ENCODE peak calls at places on chromosomes 5 and 9, in six cellular contexts. I is heart left ventricle, G is K562, F is suprapubic skin, A is gastrocnemius medialis, C is IMR-90. B is an unnamed sample. For H3K4me1, the result is how much of the 10 kb centered on the place peaks cover.

GRCh38 chr5:15943487-15943886 is 236.1 kb downstream of the MARCHF11 start:
- DNase-seq in I (no peak), G (no peak), F (no peak), A (no peak), C (peak), B (no peak)

GRCh38 chr9:79489241-79490000 is 82.3 kb upstream of the TLE4 start:
- DNase-seq in I (peak), G (no peak), F (no peak), A (peak), C (peak), B (no peak)

GRCh38 chr9:4982720-4983482 is 2.2 kb upstream of the JAK2 start:
- DNase-seq in I (no peak), G (no peak), F (no peak), A (no peak), C (no peak), B (no peak)

GRCh38 chr5:128559300-128560297 is 21.6 kb upstream of the FBN2 start:
- DNase-seq in I (no peak), G (no peak), F (no peak), A (no peak), C (peak), B (no peak)

GRCh38 chr5:122101636-122102285 is 23.7 kb upstream of the LOX start:
- DNase-seq in I (no peak), G (peak), F (no peak), A (no peak), C (peak), B (no peak)

GRCh38 chr5:42641321-42642005 is 115.2 kb upstream of the CCDC152 start:
- DNase-seq in I (no peak), G (no peak), F (no peak), A (no peak), C (no peak), B (no peak)

GRCh38 chr5:168106008-168106761 is 185.3 kb upstream of the WWC1 start:
- DNase-seq in I (no peak), G (no peak), F (no peak), A (no peak), C (peak), B (no peak)

GRCh38 chr5:108481355-108481931 is 99.5 kb upstream of the FBXL17 start:
- DNase-seq in I (no peak), G (peak), F (no peak), A (no peak), C (peak), B (no peak)

GRCh38 chr5:57777174-57777581 is 294.6 kb upstream of the ACTBL2 start:
- DNase-seq in I (no peak), G (no peak), F (no peak), A (no peak), C (no peak), B (no peak)

GRCh38 chr5:139795074-139796001 is at the start of gene PSD2:
- DNase-seq in I (no peak), G (peak), F (no peak), A (no peak), C (no peak), B (peak)

GRCh38 chr9:84304166-84304565 is 36.4 kb downstream of the SLC28A3 start:
- DNase-seq in I (no peak), G (no peak), F (no peak), A (no peak), C (no peak), B (peak)

GRCh38 chr5:26482817-26483375 is 555.5 kb downstream of the CDH9 start:
- DNase-seq in I (no peak), G (peak), F (no peak), A (no peak), C (no peak), B (peak)

GRCh38 chr5:108711898-108712297 is 35.8 kb upstream of the FER start:
- DNase-seq in I (no peak), G (no peak), F (no peak), A (no peak), C (no peak), B (no peak)

GRCh38 chr5:112064956-112065355 is 308.0 kb upstream of the NREP start:
- DNase-seq in I (no peak), G (no peak), F (no peak), A (no peak), C (no peak), B (no peak)

GRCh38 chr5:38473008-38473407 is 83.4 kb downstream of the LIFR start:
- DNase-seq in I (no peak), G (no peak), F (no peak), A (no peak), C (no peak), B (no peak)

GRCh38 chr5:33170414-33170813 is 270.4 kb upstream of the TARS1 start:
- DNase-seq in I (no peak), G (no peak), F (no peak), A (no peak), C (no peak), B (no peak)

GRCh38 chr5:141172381-141173204 is at the start of gene PCDHB7:
- DNase-seq in I (no peak), G (peak), F (no peak), A (no peak), C (peak), B (no peak)

GRCh38 chr5:138065102-138065501 is 18.7 kb upstream of the WNT8A start:
- DNase-seq in I (no peak), G (peak), F (no peak), A (no peak), C (no peak), B (no peak)

GRCh38 chr5:75566710-75567309 is 44.4 kb upstream of the ANKDD1B start:
- DNase-seq in I (no peak), G (peak), F (no peak), A (no peak), C (peak), B (no peak)

GRCh38 chr5:125323613-125324012 is 577.2 kb upstream of the ZNF608 start:
- DNase-seq in I (no peak), G (no peak), F (no peak), A (no peak), C (peak), B (no peak)

GRCh38 chr5:107651326-107651725 is 19.4 kb downstream of the EFNA5 start:
- DNase-seq in I (no peak), G (no peak), F (no peak), A (no peak), C (no peak), B (no peak)

GRCh38 chr5:124754206-124754927 is 7.9 kb upstream of the ZNF608 start:
- DNase-seq in I (no peak), G (no peak), F (no peak), A (no peak), C (no peak), B (no peak)

GRCh38 chr9:4320021-4320420 is 20.2 kb upstream of the GLIS3 start:
- DNase-seq in I (no peak), G (no peak), F (no peak), A (no peak), C (no peak), B (no peak)

GRCh38 chr5:134937547-134937946 is 30.2 kb upstream of the CATSPER3 start:
- DNase-seq in I (no peak), G (no peak), F (no peak), A (no peak), C (no peak), B (no peak)

GRCh38 chr5:169695919-169696490 is 58.9 kb downstream of the DOCK2 start:
- DNase-seq in I (no peak), G (no peak), F (no peak), A (no peak), C (peak), B (no peak)

GRCh38 chr9:91360551-91361293 is 996 bp downstream of the AUH start:
- DNase-seq in I (no peak), G (peak), F (no peak), A (no peak), C (no peak), B (no peak)

GRCh38 chr5:55679556-55679955 is 32.6 kb downstream of the SLC38A9 start:
- DNase-seq in I (no peak), G (no peak), F (no peak), A (no peak), C (peak), B (no peak)

GRCh38 chr9:127637322-127637847 is 25.3 kb downstream of the STXBP1 start:
- DNase-seq in I (no peak), G (peak), F (no peak), A (no peak), C (peak), B (peak)

GRCh38 chr5:42587056-42587723 is 164.0 kb downstream of the GHR start:
- DNase-seq in I (no peak), G (peak), F (no peak), A (no peak), C (no peak), B (no peak)

GRCh38 chr9:116907989-116908388 is 220.9 kb downstream of the TRIM32 start:
- DNase-seq in I (no peak), G (no peak), F (no peak), A (no peak), C (no peak), B (no peak)

GRCh38 chr9:127550751-127551150 is 61.3 kb upstream of the STXBP1 start:
- DNase-seq in I (no peak), G (no peak), F (no peak), A (peak), C (no peak), B (no peak)

GRCh38 chr9:35464056-35465025 is 25.6 kb upstream of the RUSC2 start:
- DNase-seq in I (no peak), G (no peak), F (no peak), A (no peak), C (peak), B (no peak)

GRCh38 chr9:4228606-4229005 is 71.3 kb downstream of the GLIS3 start:
- DNase-seq in I (no peak), G (no peak), F (no peak), A (no peak), C (peak), B (no peak)

GRCh38 chr5:92401492-92401891 is 1018.4 kb upstream of the ARRDC3 start:
- DNase-seq in I (no peak), G (no peak), F (no peak), A (no peak), C (peak), B (no peak)

GRCh38 chr5:177553671-177554429 is 513 bp downstream of the FAM193B start:
- DNase-seq in I (peak), G (peak), F (peak), A (no peak), C (no peak), B (peak)

DNA sequence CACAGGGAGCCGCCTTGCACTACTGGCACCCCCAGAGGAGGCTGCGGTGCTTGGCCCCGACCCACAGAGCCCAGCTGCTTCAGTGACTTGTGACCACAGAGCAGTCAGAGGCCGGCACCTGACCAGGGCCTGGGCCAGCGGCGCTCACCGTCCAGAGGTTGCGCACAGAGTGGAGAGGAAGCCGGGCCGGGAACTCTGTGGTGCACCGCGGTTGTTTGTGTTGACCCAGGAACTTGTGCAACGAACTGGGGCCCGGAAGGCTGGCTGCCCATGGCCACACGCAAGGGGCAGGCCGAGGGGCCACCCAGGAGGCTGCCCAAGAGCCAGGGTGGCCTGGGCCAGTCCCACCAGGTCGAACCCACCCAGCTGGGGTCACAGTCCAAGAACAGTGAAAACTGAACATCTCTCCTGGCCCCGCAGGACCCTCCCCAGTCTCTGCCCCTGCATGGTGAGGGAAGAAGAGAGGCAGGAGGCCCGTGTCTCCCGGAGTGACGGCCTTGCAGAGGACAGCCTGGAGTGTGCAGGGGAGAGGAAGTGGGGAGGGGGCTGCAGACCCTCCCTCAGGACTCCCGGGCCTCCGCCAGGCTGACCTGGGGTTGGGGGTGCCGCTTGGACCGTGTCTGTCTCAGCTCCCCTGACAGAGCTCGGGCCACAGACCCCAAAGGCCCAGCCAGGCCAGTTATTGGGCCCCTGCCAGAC is 42.8 kb upstream of the EGFL7 start:
- DNase-seq in I (peak), G (no peak), F (no peak), A (peak), C (peak), B (peak)
- TF ChIP-seq POLR2A in I (no peak), G (no peak), F (no peak), A (peak), C (no peak), B (no peak)

DNA sequence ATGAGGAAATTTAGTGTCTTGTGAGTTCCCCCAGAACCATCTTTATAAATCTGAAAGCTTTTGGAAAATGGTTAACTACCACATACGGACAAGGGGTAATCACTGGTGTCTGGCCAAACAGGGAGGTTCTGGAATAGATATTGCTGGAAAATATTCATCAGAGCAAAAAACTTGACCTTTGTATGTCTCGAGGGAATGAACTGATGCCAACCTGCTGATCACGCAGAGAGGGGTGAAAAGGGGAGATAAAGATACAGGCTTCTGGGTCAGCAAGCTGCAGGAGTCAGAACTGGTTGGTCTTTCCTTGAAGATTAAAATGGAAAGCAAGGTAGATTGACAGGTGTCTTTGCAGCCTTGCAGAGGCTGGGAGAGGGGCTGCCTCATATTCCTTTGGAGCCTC is 35.5 kb downstream of the PSAT1 start:
- DNase-seq in I (no peak), G (no peak), F (no peak), A (no peak), C (no peak), B (no peak)
- H3K27ac ChIP-seq in I (no peak), G (no peak), F (no peak), A (no peak), C (no peak), B (no peak)

DNA sequence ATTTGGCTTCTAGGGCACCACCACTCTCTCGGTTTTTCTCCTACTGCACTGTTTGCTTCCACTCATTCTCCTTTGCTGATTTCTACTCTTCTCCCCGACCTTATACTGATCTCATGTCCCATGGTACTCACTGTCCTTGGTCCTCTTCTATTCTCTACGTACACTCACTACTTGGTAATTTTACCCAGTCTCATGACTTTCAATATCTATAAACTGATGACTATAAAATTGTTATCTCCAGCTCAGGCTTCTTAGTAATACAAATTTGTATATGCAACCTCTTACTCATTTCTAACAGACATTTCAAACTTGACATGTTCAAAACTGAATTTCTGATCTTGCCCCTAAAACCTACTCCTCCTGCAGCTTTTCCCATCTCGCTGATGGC is 4.1 kb downstream of the RAPGEF6 start:
- DNase-seq in I (no peak), G (no peak), F (no peak), A (no peak), C (peak), B (no peak)
- H3K4me1 ChIP-seq in I (under half), G (under half), F (under half), A (half or more), C (under half), B (half or more)

GRCh38 chr9:136527131-136527530 is 18.7 kb downstream of the NOTCH1 start:
- DNase-seq in I (no peak), G (no peak), F (no peak), A (no peak), C (no peak), B (no peak)

GRCh38 chr9:136525841-136526499 is 19.9 kb downstream of the NOTCH1 start:
- DNase-seq in I (no peak), G (no peak), F (no peak), A (peak), C (no peak), B (no peak)

GRCh38 chr9:136525207-136525606 is 20.6 kb downstream of the NOTCH1 start:
- DNase-seq in I (no peak), G (no peak), F (no peak), A (peak), C (no peak), B (no peak)

GRCh38 chr9:136527721-136528710 is 17.8 kb downstream of the NOTCH1 start:
- DNase-seq in I (no peak), G (peak), F (no peak), A (no peak), C (no peak), B (no peak)

DNA sequence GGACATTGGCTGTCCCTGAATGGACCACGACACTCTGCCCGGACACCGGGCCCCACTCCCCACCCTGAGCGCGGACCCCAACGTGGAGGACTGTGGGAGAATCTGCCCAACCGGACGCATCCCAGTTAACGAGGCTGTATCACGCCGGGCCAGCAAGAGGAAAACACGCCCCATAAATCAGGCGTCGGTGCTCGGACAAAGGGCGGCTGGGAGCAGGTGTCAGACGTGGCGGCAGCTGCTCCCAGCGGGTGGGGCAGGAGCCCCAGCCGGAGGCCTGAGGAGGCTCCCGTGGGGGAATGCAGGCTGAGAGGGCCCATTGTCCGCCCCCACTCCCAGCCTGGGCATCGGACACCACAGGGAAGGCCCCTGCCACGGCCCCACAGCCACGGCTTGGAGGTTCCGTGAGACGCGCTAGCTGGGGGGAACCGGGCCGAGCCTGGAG is 19.2 kb downstream of the NOTCH1 start:
- DNase-seq in I (no peak), G (no peak), F (no peak), A (peak), C (no peak), B (no peak)
- TF ChIP-seq POLR2A in I (no peak), G (no peak), F (no peak), A (no peak), C (no peak), B (no peak)

DNA sequence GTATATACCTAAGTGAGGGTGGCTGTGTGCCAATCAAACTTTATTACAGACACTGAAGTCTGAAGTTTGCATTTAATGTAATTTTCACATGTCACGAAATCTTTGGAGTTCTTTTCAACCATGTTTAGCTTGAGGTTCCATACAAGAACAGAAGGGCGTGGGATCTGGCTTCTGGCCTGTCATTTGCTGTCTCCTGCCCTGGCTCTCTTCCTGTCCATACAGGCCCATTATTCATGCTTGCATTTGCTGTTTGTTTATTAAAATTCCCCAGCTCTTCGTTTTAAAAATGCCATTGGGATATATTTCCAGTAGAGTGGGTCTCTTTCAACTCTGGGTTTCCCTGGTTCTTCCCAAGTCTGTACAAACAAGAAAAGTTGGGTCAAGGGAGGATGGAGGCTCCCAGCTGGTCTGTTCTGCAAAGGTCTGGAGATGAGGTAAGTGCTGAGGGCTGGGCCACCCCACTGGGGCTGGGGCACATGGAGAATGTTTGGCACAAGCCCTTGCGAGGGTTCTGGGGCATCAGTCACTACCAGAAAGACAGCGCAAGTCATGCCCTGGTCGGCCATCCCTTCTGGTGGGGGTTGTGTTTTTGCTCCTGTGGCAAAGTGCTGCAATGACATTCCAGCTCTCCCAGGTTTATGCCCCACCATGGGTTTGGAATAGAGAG is 64.4 kb upstream of the ECM2 start:
- DNase-seq in I (peak), G (no peak), F (no peak), A (no peak), C (no peak), B (no peak)
- H3K27ac ChIP-seq in I (no peak), G (no peak), F (peak), A (peak), C (peak), B (no peak)

DNA sequence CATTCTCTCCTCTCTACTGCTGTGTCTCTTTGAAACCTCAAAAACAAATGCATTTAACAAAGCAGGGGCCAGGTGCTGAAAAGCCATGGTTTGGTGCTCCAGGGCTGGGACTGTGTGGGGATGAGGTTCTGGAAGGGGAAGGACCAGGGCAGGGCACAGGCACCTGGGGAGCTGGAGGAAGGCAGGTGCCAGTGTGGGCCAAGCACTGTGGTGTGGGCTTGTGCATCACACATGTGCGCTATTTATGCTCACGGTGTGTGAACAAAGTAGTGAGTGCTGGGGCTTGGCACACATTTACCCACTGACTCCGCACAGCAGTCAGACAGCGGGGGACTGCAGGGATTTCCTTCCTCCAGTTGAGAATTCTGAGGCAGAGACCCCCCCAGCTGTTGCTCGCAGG is 10.1 kb downstream of the HRH2 start:
- DNase-seq in I (no peak), G (no peak), F (no peak), A (no peak), C (no peak), B (no peak)
- H3K4me1 ChIP-seq in I (under half), G (under half), F (under half), A (under half), C (under half), B (under half)

GRCh38 chr5:123505633-123506032 is 6.3 kb upstream of the CSNK1G3 start:
- DNase-seq in I (no peak), G (no peak), F (no peak), A (no peak), C (no peak), B (no peak)
- TF ChIP-seq POLR2A in I (no peak), G (no peak), F (no peak), A (no peak), C (no peak), B (no peak)

GRCh38 chr5:14250778-14251711 is 107.9 kb downstream of the TRIO start:
- DNase-seq in I (no peak), G (no peak), F (no peak), A (no peak), C (no peak), B (no peak)
- H3K27ac ChIP-seq in I (peak), G (no peak), F (no peak), A (peak), C (peak), B (no peak)